ENCODE peak calls at places on chromosomes 1 and 21, in six cellular contexts. A is mesenchymal stem cell, B is neuronal stem cell, W is IMR-90, Z is H9, R is H1. M is an unnamed sample.

GRCh38 chr1:223175633-223176032 is 32.6 kb upstream of the TLR5 start:
- DNase-seq in Z (no peak), R (no peak), A (no peak), W (no peak), B (no peak), M (no peak)

GRCh38 chr1:10122926-10123325 is 87.4 kb upstream of the KIF1B start:
- DNase-seq in A (peak), W (peak), Z (no peak), R (no peak), B (no peak), M (no peak)

GRCh38 chr1:240271081-240271480 is 179.4 kb downstream of the FMN2 start:
- DNase-seq in R (no peak), Z (no peak), B (no peak), A (no peak), W (no peak), M (no peak)

GRCh38 chr1:178942285-178943218 is 71.7 kb upstream of the ANGPTL1 start:
- DNase-seq in A (peak), W (peak), R (no peak), Z (no peak), B (no peak), M (peak)

GRCh38 chr1:157045251-157046218 is at the start of gene ARHGEF11:
- DNase-seq in W (peak), R (peak), B (peak), A (peak), Z (peak), M (peak)

GRCh38 chr1:230661976-230662375 is 19.7 kb downstream of the COG2 start:
- DNase-seq in B (no peak), R (no peak), A (no peak), W (no peak), Z (no peak), M (no peak)

GRCh38 chr1:213391445-213391844 is 340.4 kb downstream of the RPS6KC1 start:
- DNase-seq in Z (no peak), A (no peak), R (no peak), W (no peak), B (no peak), M (no peak)

GRCh38 chr1:116375165-116375883 is 2.3 kb downstream of the ATP1A1 start:
- DNase-seq in W (no peak), B (no peak), A (peak), R (no peak), Z (no peak), M (no peak)

GRCh38 chr1:211378844-211379243 is 52.2 kb downstream of the TRAF5 start:
- DNase-seq in B (no peak), A (peak), W (peak), R (no peak), Z (no peak), M (peak)

GRCh38 chr1:107964397-107965111 is 426 bp downstream of the VAV3 start:
- DNase-seq in R (no peak), B (peak), W (no peak), A (no peak), Z (peak), M (peak)

GRCh38 chr1:68321084-68321685 is 88.9 kb upstream of the WLS start:
- DNase-seq in B (peak), A (peak), W (peak), Z (peak), R (peak), M (peak)

GRCh38 chr1:195202271-195202670 is 1406.0 kb downstream of the KCNT2 start:
- DNase-seq in A (no peak), B (no peak), R (no peak), Z (no peak), W (peak), M (no peak)

GRCh38 chr1:29706936-29707335 is 470.6 kb downstream of the PTPRU start:
- DNase-seq in W (peak), B (peak), R (peak), A (peak), Z (peak), M (peak)

GRCh38 chr1:147270721-147271120 is 28.2 kb downstream of the CHD1L start:
- DNase-seq in W (no peak), A (no peak), Z (no peak), R (no peak), B (no peak), M (no peak)

GRCh38 chr1:156860113-156860638 is 489 bp upstream of the NTRK1 start:
- DNase-seq in A (peak), R (no peak), B (no peak), W (peak), Z (peak), M (peak)

GRCh38 chr1:192544983-192545393 is 30.6 kb upstream of the RGS1 start:
- DNase-seq in A (peak), R (no peak), Z (no peak), W (peak), B (no peak), M (peak)

DNA sequence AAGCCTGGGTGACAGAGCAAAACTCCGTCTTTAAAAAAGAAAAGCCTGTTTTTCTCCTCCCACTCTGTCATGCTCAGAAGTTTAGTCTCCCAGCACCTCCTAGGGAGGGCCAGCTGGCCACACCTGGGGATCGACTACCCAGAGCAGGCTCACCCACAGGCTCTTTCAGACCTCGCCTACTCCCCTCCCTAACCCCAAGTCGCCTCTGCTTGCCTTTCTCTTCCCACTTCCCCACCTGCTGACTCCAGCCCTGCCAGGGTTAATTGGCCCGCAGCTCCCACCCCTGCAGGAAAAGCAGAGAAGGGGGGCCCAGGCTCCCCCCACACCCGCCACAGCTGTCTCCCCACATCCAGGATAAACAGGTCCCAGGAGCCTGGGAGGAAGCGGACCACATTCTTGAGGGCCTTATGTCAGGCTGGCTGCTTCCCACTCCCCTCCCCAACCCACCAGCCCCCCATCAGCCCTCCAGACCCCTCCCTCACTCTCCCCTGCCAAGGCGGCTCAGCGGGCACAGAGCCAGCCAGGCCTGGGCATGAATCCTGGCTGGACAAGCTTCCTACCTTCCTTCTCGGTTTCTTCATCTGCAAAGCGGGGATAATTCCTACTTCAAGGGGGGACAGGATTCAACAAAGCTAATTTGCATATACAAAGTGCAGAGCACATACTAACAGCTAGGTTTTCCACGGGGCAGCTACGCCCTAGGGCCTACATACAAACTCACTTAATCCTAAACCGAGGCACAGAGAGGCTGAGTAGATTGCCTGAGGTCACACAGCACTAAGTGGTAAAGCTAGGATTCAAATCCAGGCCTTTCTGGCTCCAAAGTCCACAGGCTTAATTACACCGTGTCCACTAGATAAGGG is 44.9 kb downstream of the TAS1R2 start:
- DNase-seq in W (no peak), Z (no peak), B (no peak), A (no peak), R (no peak), M (peak)
- H2BK15ac ChIP-seq in W (no peak), Z (no peak), B (no peak), A (no peak), R (no peak), M (no peak)

DNA sequence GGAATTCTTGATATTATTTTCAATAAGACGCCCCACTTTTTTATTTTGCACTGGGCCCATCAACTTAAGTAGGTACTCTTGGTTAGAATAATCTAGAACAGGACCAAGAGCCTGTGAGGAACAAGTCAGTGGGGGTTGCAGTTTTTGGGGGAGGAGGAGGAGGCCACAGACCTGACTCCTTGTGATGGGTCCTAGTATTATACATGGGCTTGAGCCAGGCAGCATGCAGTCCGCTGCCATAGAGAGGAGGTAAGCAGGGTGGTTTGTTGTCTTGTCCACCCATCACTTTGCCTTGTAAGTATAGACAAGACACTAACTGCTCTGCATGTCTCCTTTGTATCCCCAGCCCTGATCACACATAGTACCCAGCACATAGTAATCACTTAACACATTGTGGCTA is 24.5 kb downstream of the ROR1 start:
- DNase-seq in Z (no peak), W (no peak), A (no peak), R (no peak), B (no peak), M (no peak)
- H3K23ac ChIP-seq in Z (no peak), W (no peak), A (no peak), R (no peak), B (no peak), M (no peak)

DNA sequence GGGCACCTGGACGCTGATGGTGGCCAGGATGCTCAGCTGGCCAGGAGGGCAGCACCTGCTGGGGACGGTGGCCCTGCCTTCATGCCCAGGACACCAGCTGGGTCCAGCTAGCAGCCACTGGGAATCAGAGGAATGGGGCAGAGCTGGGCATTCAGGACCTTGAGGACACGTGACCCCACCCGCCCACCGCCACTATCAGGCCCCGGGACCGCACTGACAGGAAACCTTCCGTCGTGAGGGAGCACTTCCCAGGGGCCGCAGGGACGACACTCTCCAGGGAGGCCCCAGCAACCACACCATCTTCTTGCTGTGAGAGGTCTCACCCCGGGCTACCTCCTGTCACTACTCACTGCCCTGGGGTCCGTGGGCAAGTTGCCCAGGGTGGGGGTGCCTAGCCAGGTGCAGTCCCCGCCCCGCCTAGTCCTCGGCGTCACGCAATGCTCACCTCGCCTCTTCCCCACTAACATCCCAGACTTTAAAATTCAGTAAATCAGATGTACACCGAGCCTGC is 4.8 kb downstream of the VWA1 start:
- DNase-seq in R (no peak), A (no peak), B (no peak), Z (no peak), W (no peak), M (no peak)
- H3K27ac ChIP-seq in R (no peak), A (no peak), B (no peak), Z (no peak), W (no peak), M (no peak)

GRCh38 chr1:31780632-31781031 is 16.5 kb upstream of the ADGRB2 start:
- DNase-seq in R (no peak), A (no peak), W (no peak), Z (no peak), B (no peak), M (peak)
- H2BK15ac ChIP-seq in R (peak), A (peak), W (no peak), Z (no peak), B (no peak), M (no peak)

GRCh38 chr1:110585426-110585825 is 20.7 kb downstream of the KCNA2 start:
- DNase-seq in A (no peak), W (no peak), R (no peak), Z (no peak), B (no peak), M (no peak)
- H3K23ac ChIP-seq in A (no peak), W (no peak), R (no peak), Z (no peak), B (no peak), M (no peak)

GRCh38 chr1:55076356-55076755 is 37.0 kb downstream of the PCSK9 start:
- DNase-seq in Z (no peak), R (no peak), W (no peak), B (no peak), A (no peak), M (no peak)

GRCh38 chr1:55081905-55082296 is 42.6 kb downstream of the PCSK9 start:
- DNase-seq in B (no peak), A (peak), Z (no peak), R (no peak), W (peak), M (no peak)

GRCh38 chr1:55079651-55080050 is 40.3 kb downstream of the PCSK9 start:
- DNase-seq in W (no peak), A (no peak), Z (no peak), R (no peak), B (no peak), M (no peak)

GRCh38 chr1:55081188-55081904 is 42.0 kb downstream of the PCSK9 start:
- DNase-seq in B (no peak), R (no peak), W (peak), Z (no peak), A (peak), M (peak)

GRCh38 chr1:55078470-55078869 is 39.1 kb downstream of the PCSK9 start:
- DNase-seq in Z (no peak), W (no peak), A (no peak), B (no peak), R (no peak), M (no peak)
- H3K27ac ChIP-seq in Z (no peak), W (no peak), A (no peak), B (no peak), R (no peak), M (no peak)

GRCh38 chr1:150976401-150976821 is 1.8 kb upstream of the CERS2 start:
- DNase-seq in Z (no peak), A (no peak), W (no peak), R (no peak), B (no peak), M (peak)
- H2BK15ac ChIP-seq in Z (no peak), A (peak), W (no peak), R (peak), B (no peak), M (no peak)

GRCh38 chr21:42358937-42359336 is 7.4 kb downstream of the TFF1 start:
- DNase-seq in A (no peak), R (no peak), B (no peak), W (no peak), Z (no peak), M (no peak)
- H3K23ac ChIP-seq in A (no peak), R (no peak), B (no peak), W (no peak), Z (no peak), M (no peak)

GRCh38 chr1:16174261-16174871 is 18.5 kb upstream of the EPHA2 start:
- DNase-seq in R (no peak), A (no peak), Z (no peak), B (no peak), W (no peak), M (no peak)
- H3K27ac ChIP-seq in R (no peak), A (peak), Z (no peak), B (peak), W (no peak), M (peak)